ENCODE peak calls at places on chromosomes 6 and 20, in seven cellular contexts. S is CD8-positive, alpha-beta memory T cell; D is psoas muscle; Z is effector memory CD4-positive, alpha-beta T cell; P is aorta; Y is hepatocyte; T is neural progenitor cell. A is an unnamed sample.

GRCh38 chr6:88368071-88368787 is 202.1 kb upstream of the CNR1 start:
- DNase-seq in S (no peak), D (no peak), Z (no peak), P (no peak), Y (no peak), T (no peak), A (no peak)

GRCh38 chr20:23826541-23827018 is at the start of gene CST2:
- DNase-seq in S (no peak), D (no peak), Z (no peak), P (no peak), Y (no peak), T (no peak), A (no peak)

GRCh38 chr6:161434921-161435411 is 161.1 kb upstream of the AGPAT4 start:
- DNase-seq in S (no peak), D (no peak), Z (no peak), P (no peak), Y (peak; percentile 48), T (peak; percentile 59), A (peak; percentile 64)

GRCh38 chr6:5640614-5641013 is 366.1 kb downstream of the NRN1 start:
- DNase-seq in S (no peak), D (no peak), Z (no peak), P (no peak), Y (no peak), T (no peak), A (no peak)

GRCh38 chr6:11346516-11346915 is 114.0 kb upstream of the NEDD9 start:
- DNase-seq in S (no peak), D (no peak), Z (no peak), P (no peak), Y (no peak), T (no peak), A (no peak)

GRCh38 chr6:12014027-12014872 is 2.1 kb downstream of the HIVEP1 start:
- DNase-seq in S (no peak), D (no peak), Z (no peak), P (no peak), Y (no peak), T (no peak), A (no peak)

GRCh38 chr6:105270511-105270910 is 90.7 kb upstream of the POPDC3 start:
- DNase-seq in S (no peak), D (no peak), Z (no peak), P (no peak), Y (no peak), T (no peak), A (peak; percentile 51)

GRCh38 chr6:169044376-169045230 is 209.0 kb downstream of the THBS2 start:
- DNase-seq in S (no peak), D (no peak), Z (no peak), P (no peak), Y (no peak), T (no peak), A (no peak)

GRCh38 chr6:117536317-117536716 is 53.8 kb downstream of the DCBLD1 start:
- DNase-seq in S (no peak), D (no peak), Z (no peak), P (no peak), Y (peak; percentile 33), T (no peak), A (no peak)

GRCh38 chr6:125812394-125813231 is 21.9 kb downstream of the NCOA7 start:
- DNase-seq in S (no peak), D (no peak), Z (no peak), P (no peak), Y (peak; percentile 43), T (no peak), A (peak; percentile 57)

GRCh38 chr6:137097057-137097456 is 52.3 kb upstream of the IL20RA start:
- DNase-seq in S (no peak), D (no peak), Z (no peak), P (no peak), Y (no peak), T (no peak), A (no peak)

GRCh38 chr6:144131248-144131709 is 19.0 kb upstream of the STX11 start:
- DNase-seq in S (no peak), D (no peak), Z (no peak), P (no peak), Y (no peak), T (no peak), A (no peak)

GRCh38 chr20:43658068-43658722 is 8.7 kb upstream of the MYBL2 start:
- DNase-seq in S (no peak), D (no peak), Z (no peak), P (peak; percentile 41), Y (peak; percentile 56), T (peak; percentile 44), A (no peak)

GRCh38 chr6:170114187-170114945 is 176.5 kb downstream of the DLL1 start:
- DNase-seq in S (no peak), D (no peak), Z (no peak), P (peak; percentile 34), Y (no peak), T (no peak), A (no peak)

GRCh38 chr6:17835784-17836183 is 129.1 kb upstream of the NUP153 start:
- DNase-seq in S (no peak), D (no peak), Z (no peak), P (no peak), Y (no peak), T (no peak), A (no peak)

GRCh38 chr6:42702200-42702599 is 20.2 kb downstream of the PRPH2 start:
- DNase-seq in S (no peak), D (no peak), Z (no peak), P (no peak), Y (no peak), T (no peak), A (no peak)

GRCh38 chr6:39065561-39065960 is 17.0 kb downstream of the GLP1R start:
- DNase-seq in S (no peak), D (no peak), Z (no peak), P (peak; percentile 57), Y (no peak), T (no peak), A (no peak)

GRCh38 chr6:39062014-39062740 is 13.6 kb downstream of the GLP1R start:
- DNase-seq in S (no peak), D (no peak), Z (no peak), P (peak; percentile 42), Y (no peak), T (peak; percentile 13), A (no peak)

GRCh38 chr6:39061588-39061987 is 13.0 kb downstream of the GLP1R start:
- DNase-seq in S (no peak), D (no peak), Z (no peak), P (no peak), Y (no peak), T (no peak), A (no peak)

GRCh38 chr6:39061182-39061581 is 12.6 kb downstream of the GLP1R start:
- DNase-seq in S (no peak), D (no peak), Z (no peak), P (peak; percentile 19), Y (no peak), T (no peak), A (no peak)

GRCh38 chr6:39063520-39063919 is 14.9 kb downstream of the GLP1R start:
- DNase-seq in S (no peak), D (no peak), Z (no peak), P (peak; percentile 19), Y (peak; percentile 43), T (no peak), A (no peak)
- H3K4me1 ChIP-seq in S (no peaks in the 10 kb centered on the region), D (no peaks in the 10 kb centered on the region), Z (no peaks in the 10 kb centered on the region), P (no peaks in the 10 kb centered on the region), Y (peaks cover 30% of the 10 kb centered on the region), T (no peaks in the 10 kb centered on the region), A (no peaks in the 10 kb centered on the region)

DNA sequence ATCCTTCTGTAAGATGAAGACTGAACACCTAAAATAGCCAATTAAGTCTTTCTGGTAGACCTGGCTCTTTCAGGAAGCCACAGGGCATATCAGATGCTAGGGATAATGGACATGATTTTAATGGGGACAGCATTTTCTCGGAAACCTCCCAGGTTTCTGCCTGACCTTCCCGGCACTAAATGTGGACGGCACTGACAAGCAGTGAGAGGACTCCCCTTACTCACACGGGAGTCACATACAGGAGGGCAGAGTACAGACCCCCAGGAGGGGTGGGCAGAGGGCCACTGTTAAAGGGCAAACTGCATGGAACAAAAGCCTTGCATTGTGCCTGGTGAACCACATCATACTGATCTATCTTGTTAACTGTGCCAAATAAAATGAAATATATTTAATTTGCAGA is 19.9 kb downstream of the PSMG4 start:
- DNase-seq in S (no peak), D (no peak), Z (no peak), P (peak; percentile 33), Y (no peak), T (no peak), A (no peak)
- H3K4me1 ChIP-seq in S (peaks cover 3% of the 10 kb centered on the region), D (peaks cover 30% of the 10 kb centered on the region), Z (no peaks in the 10 kb centered on the region), P (no peaks in the 10 kb centered on the region), Y (no peaks in the 10 kb centered on the region), T (peaks cover 17% of the 10 kb centered on the region), A (no peaks in the 10 kb centered on the region)

GRCh38 chr6:159980474-159980873 is 11.6 kb downstream of the IGF2R start:
- DNase-seq in S (no peak), D (no peak), Z (no peak), P (no peak), Y (no peak), T (no peak), A (no peak)

GRCh38 chr6:159981171-159981571 is 12.3 kb downstream of the IGF2R start:
- DNase-seq in S (no peak), D (no peak), Z (no peak), P (no peak), Y (no peak), T (no peak), A (no peak)

GRCh38 chr6:159982726-159983506 is 14.0 kb downstream of the IGF2R start:
- DNase-seq in S (no peak), D (no peak), Z (no peak), P (no peak), Y (no peak), T (no peak), A (no peak)

GRCh38 chr6:159983641-159984080 is 14.8 kb downstream of the IGF2R start:
- DNase-seq in S (no peak), D (no peak), Z (no peak), P (no peak), Y (no peak), T (no peak), A (no peak)

GRCh38 chr6:159981591-159982245 is 12.8 kb downstream of the IGF2R start:
- DNase-seq in S (no peak), D (peak; percentile 27), Z (peak; percentile 31), P (no peak), Y (no peak), T (no peak), A (no peak)
- H3K4me1 ChIP-seq in S (peaks cover 89% of the 10 kb centered on the region), D (peaks cover 92% of the 10 kb centered on the region), Z (peaks cover 61% of the 10 kb centered on the region), P (peaks cover 10% of the 10 kb centered on the region), Y (peaks cover 60% of the 10 kb centered on the region), T (peaks cover 23% of the 10 kb centered on the region), A (peaks cover 28% of the 10 kb centered on the region)

GRCh38 chr6:143059616-143060353 is 904 bp upstream of the AIG1 start:
- DNase-seq in S (no peak), D (peak; percentile 23), Z (no peak), P (no peak), Y (peak; percentile 72), T (no peak), A (peak; percentile 38)
- H3K4me1 ChIP-seq in S (peaks cover 14% of the 10 kb centered on the region), D (peaks cover 36% of the 10 kb centered on the region), Z (peaks cover 10% of the 10 kb centered on the region), P (no peaks in the 10 kb centered on the region), Y (peaks cover 25% of the 10 kb centered on the region), T (peaks cover 4% of the 10 kb centered on the region), A (peaks cover 13% of the 10 kb centered on the region)